ENCODE peak calls at places on chromosome 6, in five cellular contexts. G is Peyer's patch, J is psoas muscle, C is mucosa of descending colon, O is K562. A is an unnamed sample.
A peak's percentile ranks its signal among the peaks of the same experiment; 100 is the strongest.

GRCh38 chr6:111738156-111738555 is 132.5 kb upstream of the TRAF3IP2 start:
- DNase-seq in C (no peak), G (no peak), O (no peak), J (no peak), A (no peak)

GRCh38 chr6:164690241-164690640 is 619.2 kb downstream of the C6orf118 start:
- DNase-seq in J (no peak), C (no peak), O (no peak), G (no peak), A (no peak)

GRCh38 chr6:43900560-43901329 is 130.7 kb downstream of the VEGFA start:
- DNase-seq in O (no peak), G (peak; percentile 26), C (no peak), J (peak; percentile 63), A (no peak)

GRCh38 chr6:3287308-3287707 is 28.6 kb downstream of the PSMG4 start:
- DNase-seq in J (peak; percentile 32), C (no peak), G (peak; percentile 12), O (no peak), A (no peak)

GRCh38 chr6:53492860-53493634 is 51.9 kb downstream of the GCLC start:
- DNase-seq in O (peak; percentile 63), G (no peak), C (no peak), J (no peak), A (no peak)

GRCh38 chr6:83827050-83827449 is 26.1 kb upstream of the RIPPLY2 start:
- DNase-seq in O (peak; percentile 5), C (no peak), J (no peak), G (no peak), A (no peak)

GRCh38 chr6:114342826-114343781 is at the start of gene HS3ST5:
- DNase-seq in G (peak; percentile 49), J (peak; percentile 64), O (peak; percentile 2), C (peak; percentile 58), A (peak; percentile 45)

GRCh38 chr6:36636687-36637418 is 41.7 kb upstream of the CDKN1A start:
- DNase-seq in O (no peak), G (no peak), C (no peak), J (no peak), A (no peak)

GRCh38 chr6:39251406-39251805 is 22.1 kb upstream of the KCNK5 start:
- DNase-seq in C (no peak), O (no peak), G (no peak), J (no peak), A (no peak)

GRCh38 chr6:139126255-139126654 is 8.6 kb upstream of the HECA start:
- DNase-seq in G (no peak), O (no peak), J (no peak), C (no peak), A (no peak)

GRCh38 chr6:13404115-13404891 is 76.0 kb upstream of the TBC1D7 start:
- DNase-seq in G (no peak), C (no peak), O (no peak), J (no peak), A (no peak)

GRCh38 chr6:13406051-13406477 is 77.7 kb upstream of the TBC1D7 start:
- DNase-seq in O (no peak), C (no peak), G (no peak), J (peak; percentile 59), A (no peak)

GRCh38 chr6:13400772-13401171 is 72.4 kb upstream of the TBC1D7 start:
- DNase-seq in G (no peak), O (no peak), C (no peak), J (no peak), A (no peak)

GRCh38 chr6:13404892-13405254 is 76.5 kb upstream of the TBC1D7 start:
- DNase-seq in C (no peak), J (no peak), O (no peak), G (no peak), A (no peak)

DNA sequence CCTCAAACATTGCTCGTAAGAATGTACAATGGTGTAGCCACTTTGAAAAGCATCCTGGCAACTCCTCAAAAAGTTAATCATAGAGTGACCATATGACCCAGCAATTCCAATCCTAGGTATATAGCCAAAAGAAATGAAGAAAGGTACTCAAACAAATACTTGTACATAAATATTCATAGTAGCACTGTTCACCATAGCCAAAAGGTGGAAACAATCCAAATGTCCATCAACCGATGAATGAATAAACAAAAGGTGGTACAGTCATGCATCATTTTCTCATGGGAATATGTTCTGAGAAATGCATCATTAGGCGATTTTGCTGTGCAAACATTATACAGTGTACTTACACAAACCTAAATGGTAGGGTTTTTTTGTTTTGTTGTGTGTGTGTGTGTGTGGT is 74.4 kb upstream of the TBC1D7 start:
- DNase-seq in C (no peak), J (no peak), G (no peak), O (no peak), A (no peak)
- H3K4me1 ChIP-seq in C (peaks cover 2% of the 10 kb centered on the region), J (peaks cover 58% of the 10 kb centered on the region), G (no peaks in the 10 kb centered on the region), O (peaks cover 29% of the 10 kb centered on the region), A (peaks cover 47% of the 10 kb centered on the region)

DNA sequence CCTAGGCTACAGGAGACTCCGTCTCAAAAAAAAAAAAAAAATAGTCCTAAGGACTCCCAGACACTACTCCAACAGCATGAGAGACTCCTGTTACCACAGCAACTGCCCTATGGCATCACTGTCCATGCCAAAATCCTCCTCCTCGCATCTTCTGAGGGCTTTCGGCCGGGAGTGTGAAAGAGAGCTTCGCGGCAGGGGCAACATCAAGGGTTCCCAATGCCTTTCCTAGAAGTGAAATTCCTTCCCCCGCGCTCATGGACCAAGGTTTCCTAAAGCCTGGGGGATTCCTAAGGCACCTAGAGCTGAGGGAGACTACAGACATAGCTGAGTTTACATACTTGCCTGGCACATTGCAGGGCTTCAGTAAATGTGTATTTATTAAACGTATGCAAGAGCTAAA is 281.4 kb upstream of the JARID2 start:
- DNase-seq in J (no peak), C (no peak), O (no peak), G (no peak), A (no peak)
- TF ChIP-seq CTCF in J (no peak), C (no peak), O (no peak), G (no peak), A (no peak)

DNA sequence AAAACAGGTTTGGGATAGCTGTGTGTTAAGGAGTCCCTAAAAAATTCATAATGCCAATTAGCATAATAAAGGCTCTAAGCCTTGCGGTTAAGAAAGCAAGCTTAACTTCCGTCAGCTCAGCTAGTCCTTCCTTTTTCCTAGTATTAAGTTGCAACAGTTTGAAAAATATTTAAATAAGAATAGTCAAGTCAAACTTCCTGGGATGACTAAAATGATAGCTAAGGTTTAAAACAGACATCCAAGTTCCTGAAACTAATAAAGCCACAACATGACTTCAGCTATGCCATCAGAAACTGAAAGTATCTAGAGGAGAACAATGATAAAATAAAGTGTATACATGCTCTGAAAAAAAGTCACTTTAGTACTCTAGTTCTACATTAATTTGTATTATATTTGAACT is 3.4 kb downstream of the AKIRIN2 start:
- DNase-seq in J (no peak), O (no peak), G (no peak), C (no peak), A (no peak)
- H3K4me1 ChIP-seq in J (peaks cover 27% of the 10 kb centered on the region), O (no peaks in the 10 kb centered on the region), G (no peaks in the 10 kb centered on the region), C (peaks cover 27% of the 10 kb centered on the region), A (peaks cover 56% of the 10 kb centered on the region)

GRCh38 chr6:92545861-92546260 is 873.5 kb downstream of the EPHA7 start:
- DNase-seq in O (no peak), G (no peak), C (no peak), J (no peak), A (no peak)

DNA sequence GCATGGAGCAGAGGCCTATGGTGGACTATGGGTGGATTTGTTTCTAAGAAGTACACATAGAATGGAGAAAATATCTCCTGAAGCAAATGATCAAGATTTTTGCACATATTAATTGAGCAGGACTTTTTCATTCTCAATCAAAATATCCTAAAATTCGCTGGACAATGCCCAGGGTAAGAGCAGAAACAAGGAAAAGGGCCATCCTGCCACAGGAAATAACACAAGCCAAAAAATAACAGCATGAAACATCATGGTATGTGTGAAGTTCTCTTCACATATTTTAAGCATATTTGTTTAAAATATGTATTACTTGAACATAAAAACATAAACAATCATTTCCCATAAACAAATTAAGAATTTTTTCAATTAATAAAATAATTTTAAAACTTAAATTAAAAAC is 868.9 kb downstream of the EPHA7 start:
- DNase-seq in G (no peak), O (no peak), C (no peak), J (no peak), A (no peak)
- TF ChIP-seq CTCF in G (no peak), O (no peak), C (no peak), J (no peak), A (no peak)

DNA sequence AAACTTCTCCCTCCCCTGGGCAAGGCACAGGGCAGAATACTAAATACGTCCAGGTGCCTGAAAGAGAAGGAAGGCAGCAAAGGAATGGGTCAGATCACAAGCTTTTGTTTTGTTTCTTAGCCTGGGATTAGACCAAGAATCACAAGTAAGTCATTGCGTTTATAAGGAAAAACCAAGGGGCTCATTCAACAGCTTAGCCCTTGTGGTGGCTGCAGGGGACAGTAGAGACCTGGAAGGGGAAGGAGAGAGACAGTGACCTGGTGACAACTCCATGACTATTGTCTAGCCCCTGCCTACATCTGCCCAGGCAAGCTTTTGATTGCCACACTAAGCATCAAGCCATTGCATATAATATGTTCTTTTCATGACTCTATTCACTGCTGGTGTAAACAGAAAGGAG is 30.1 kb upstream of the TBC1D7 start:
- DNase-seq in O (no peak), G (no peak), C (no peak), J (no peak), A (no peak)
- H3K4me1 ChIP-seq in O (peaks cover 63% of the 10 kb centered on the region), G (no peaks in the 10 kb centered on the region), C (peaks cover 11% of the 10 kb centered on the region), J (peaks cover 10% of the 10 kb centered on the region), A (peaks cover 50% of the 10 kb centered on the region)

GRCh38 chr6:27720607-27721580 is 191.3 kb downstream of the OR2B2 start:
- DNase-seq in O (peak; percentile 88), J (no peak), C (no peak), G (no peak), A (no peak)
- TF ChIP-seq CTCF in O (peak; percentile 30), J (no peak), C (no peak), G (no peak), A (no peak)

DNA sequence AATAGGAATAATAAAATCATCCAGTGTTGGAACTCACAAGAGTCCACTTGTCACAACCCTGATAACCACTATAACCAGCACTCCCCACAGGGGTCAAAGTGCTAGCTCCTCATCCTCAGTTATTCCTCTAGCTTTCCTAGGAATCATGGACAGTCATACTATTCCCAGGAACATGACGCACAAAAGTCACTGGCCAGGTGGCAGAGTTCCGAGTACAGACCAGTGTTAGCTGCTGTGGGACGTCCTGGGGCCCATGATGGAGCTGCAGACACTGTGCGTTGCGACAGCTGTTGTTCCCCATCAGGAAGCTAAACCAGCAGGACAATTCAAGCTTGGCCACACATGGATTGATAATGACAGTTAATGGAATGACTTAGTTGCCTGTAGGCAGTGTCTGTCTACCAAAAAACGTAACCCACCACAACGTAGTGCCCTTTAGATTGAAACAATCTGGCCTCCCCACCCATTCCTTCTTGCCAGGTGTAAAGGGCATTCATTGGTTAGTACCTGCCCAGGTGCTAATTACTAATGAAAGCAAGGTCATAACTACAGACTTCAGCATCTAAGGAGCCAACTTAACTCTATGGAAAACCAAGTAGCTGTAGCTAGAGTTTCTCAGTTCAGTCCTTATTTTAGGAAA is 17.4 kb downstream of the EZR start:
- DNase-seq in J (peak; percentile 69), G (peak; percentile 85), O (no peak), C (peak; percentile 76), A (no peak)
- H3K4me1 ChIP-seq in J (peaks cover 16% of the 10 kb centered on the region), G (peaks cover 3% of the 10 kb centered on the region), O (peaks cover 16% of the 10 kb centered on the region), C (peaks cover 86% of the 10 kb centered on the region), A (peaks cover 89% of the 10 kb centered on the region)

A was measured in lower lobe of right lung.